ENCODE peak calls at places on chromosomes 13 and 19, in eight cellular contexts. One of them, this sample, is unnamed.
A peak's percentile ranks its signal among the peaks of the same experiment; 100 is the strongest.

GRCh38 chr19:43425567-43426392 is 11.1 kb downstream of the TEX101 start:
- DNase-seq in GM23338: peak; percentile 65
- DNase-seq in breast epithelium: peak; percentile 62
- DNase-seq in HL-60: no peak
- DNase-seq in endothelial cell of umbilical vein: no peak
- DNase-seq in upper lobe of left lung: no peak
- DNase-seq in prostate gland: peak; percentile 56
- DNase-seq in K562: peak; percentile 15
- DNase-seq in this sample: peak; percentile 92

GRCh38 chr13:100870898-100871297 is 196.3 kb upstream of the TMTC4 start:
- DNase-seq in upper lobe of left lung: no peak
- DNase-seq in HL-60: no peak
- DNase-seq in endothelial cell of umbilical vein: no peak
- DNase-seq in breast epithelium: no peak
- DNase-seq in GM23338: no peak
- DNase-seq in prostate gland: no peak
- DNase-seq in K562: no peak
- DNase-seq in this sample: no peak

GRCh38 chr19:18428837-18429674 is 8.9 kb downstream of the ISYNA1 start:
- DNase-seq in prostate gland: no peak
- DNase-seq in HL-60: no peak
- DNase-seq in endothelial cell of umbilical vein: peak; percentile 80
- DNase-seq in K562: peak; percentile 94
- DNase-seq in upper lobe of left lung: peak; percentile 72
- DNase-seq in breast epithelium: no peak
- DNase-seq in GM23338: peak; percentile 96
- DNase-seq in this sample: peak; percentile 77

GRCh38 chr13:31951215-31951678 is 80.3 kb upstream of the FRY start:
- DNase-seq in K562: no peak
- DNase-seq in endothelial cell of umbilical vein: no peak
- DNase-seq in breast epithelium: no peak
- DNase-seq in GM23338: no peak
- DNase-seq in HL-60: peak; percentile 89
- DNase-seq in prostate gland: no peak
- DNase-seq in upper lobe of left lung: peak; percentile 95
- DNase-seq in this sample: peak; percentile 48

GRCh38 chr13:88014527-88014926 is 343.4 kb downstream of the SLITRK5 start:
- DNase-seq in K562: no peak
- DNase-seq in breast epithelium: no peak
- DNase-seq in upper lobe of left lung: no peak
- DNase-seq in HL-60: peak; percentile 25
- DNase-seq in GM23338: no peak
- DNase-seq in endothelial cell of umbilical vein: no peak
- DNase-seq in prostate gland: no peak
- DNase-seq in this sample: no peak

GRCh38 chr19:52022193-52022592 is 6.0 kb downstream of the ZNF614 start:
- DNase-seq in upper lobe of left lung: no peak
- DNase-seq in prostate gland: no peak
- DNase-seq in endothelial cell of umbilical vein: no peak
- DNase-seq in breast epithelium: no peak
- DNase-seq in HL-60: no peak
- DNase-seq in K562: no peak
- DNase-seq in GM23338: no peak
- DNase-seq in this sample: no peak

GRCh38 chr13:36006347-36006746 is 124.8 kb downstream of the DCLK1 start:
- DNase-seq in GM23338: no peak
- DNase-seq in breast epithelium: no peak
- DNase-seq in endothelial cell of umbilical vein: no peak
- DNase-seq in upper lobe of left lung: peak; percentile 56
- DNase-seq in prostate gland: peak; percentile 10
- DNase-seq in HL-60: no peak
- DNase-seq in K562: no peak
- DNase-seq in this sample: no peak

GRCh38 chr13:34748078-34748477 is 194.0 kb upstream of the NBEA start:
- DNase-seq in endothelial cell of umbilical vein: peak; percentile 78
- DNase-seq in prostate gland: peak; percentile 26
- DNase-seq in breast epithelium: no peak
- DNase-seq in upper lobe of left lung: peak; percentile 50
- DNase-seq in GM23338: no peak
- DNase-seq in K562: no peak
- DNase-seq in HL-60: no peak
- DNase-seq in this sample: peak; percentile 13

GRCh38 chr19:4007836-4008539 is 452 bp downstream of the PIAS4 start:
- DNase-seq in breast epithelium: no peak
- DNase-seq in K562: peak; percentile 62
- DNase-seq in upper lobe of left lung: peak; percentile 49
- DNase-seq in prostate gland: no peak
- DNase-seq in endothelial cell of umbilical vein: peak; percentile 36
- DNase-seq in HL-60: no peak
- DNase-seq in GM23338: peak; percentile 56
- DNase-seq in this sample: peak; percentile 48

GRCh38 chr13:27171244-27171829 is at the start of gene USP12:
- DNase-seq in upper lobe of left lung: no peak
- DNase-seq in K562: peak; percentile 47
- DNase-seq in prostate gland: peak; percentile 5
- DNase-seq in breast epithelium: peak; percentile 53
- DNase-seq in endothelial cell of umbilical vein: peak; percentile 39
- DNase-seq in HL-60: no peak
- DNase-seq in GM23338: peak; percentile 73
- DNase-seq in this sample: peak; percentile 32

GRCh38 chr19:49387936-49388372 is at the start of gene KASH5:
- DNase-seq in upper lobe of left lung: peak; percentile 83
- DNase-seq in endothelial cell of umbilical vein: peak; percentile 67
- DNase-seq in GM23338: peak; percentile 62
- DNase-seq in prostate gland: peak; percentile 44
- DNase-seq in K562: peak; percentile 90
- DNase-seq in HL-60: no peak
- DNase-seq in breast epithelium: peak; percentile 82
- DNase-seq in this sample: peak; percentile 78

GRCh38 chr19:56765107-56765506 is 75.4 kb downstream of the PEG3 start:
- DNase-seq in prostate gland: peak; percentile 29
- DNase-seq in breast epithelium: peak; percentile 55
- DNase-seq in endothelial cell of umbilical vein: no peak
- DNase-seq in GM23338: no peak
- DNase-seq in upper lobe of left lung: peak; percentile 26
- DNase-seq in K562: no peak
- DNase-seq in HL-60: no peak
- DNase-seq in this sample: peak; percentile 26

GRCh38 chr13:97574926-97575325 is 141.0 kb downstream of the RAP2A start:
- DNase-seq in endothelial cell of umbilical vein: peak; percentile 20
- DNase-seq in upper lobe of left lung: no peak
- DNase-seq in K562: peak; percentile 29
- DNase-seq in GM23338: peak; percentile 78
- DNase-seq in breast epithelium: no peak
- DNase-seq in HL-60: no peak
- DNase-seq in prostate gland: no peak
- DNase-seq in this sample: peak; percentile 26

GRCh38 chr19:54158812-54159351 is 639 bp downstream of the LENG1 start:
- DNase-seq in breast epithelium: no peak
- DNase-seq in endothelial cell of umbilical vein: no peak
- DNase-seq in HL-60: no peak
- DNase-seq in GM23338: no peak
- DNase-seq in K562: peak; percentile 49
- DNase-seq in upper lobe of left lung: no peak
- DNase-seq in prostate gland: no peak
- DNase-seq in this sample: no peak

GRCh38 chr19:12938536-12939291 is at the start of gene CALR:
- DNase-seq in endothelial cell of umbilical vein: peak; percentile 45
- DNase-seq in K562: peak; percentile 64
- DNase-seq in breast epithelium: no peak
- DNase-seq in prostate gland: no peak
- DNase-seq in HL-60: no peak
- DNase-seq in GM23338: no peak
- DNase-seq in upper lobe of left lung: no peak
- DNase-seq in this sample: peak; percentile 45

GRCh38 chr13:99981115-99982020 is at the start of gene ZIC2:
- DNase-seq in upper lobe of left lung: no peak
- DNase-seq in endothelial cell of umbilical vein: no peak
- DNase-seq in prostate gland: no peak
- DNase-seq in K562: peak; percentile 81
- DNase-seq in breast epithelium: no peak
- DNase-seq in GM23338: peak; percentile 86
- DNase-seq in HL-60: no peak
- DNase-seq in this sample: no peak

GRCh38 chr13:66425741-66426140 is 804.4 kb downstream of the PCDH9 start:
- DNase-seq in breast epithelium: no peak
- DNase-seq in GM23338: no peak
- DNase-seq in HL-60: no peak
- DNase-seq in prostate gland: no peak
- DNase-seq in endothelial cell of umbilical vein: no peak
- DNase-seq in upper lobe of left lung: no peak
- DNase-seq in K562: no peak
- DNase-seq in this sample: no peak

GRCh38 chr19:53328967-53329366 is 4.6 kb upstream of the ZNF845 start:
- DNase-seq in upper lobe of left lung: no peak
- DNase-seq in GM23338: peak; percentile 75
- DNase-seq in prostate gland: no peak
- DNase-seq in breast epithelium: no peak
- DNase-seq in HL-60: no peak
- DNase-seq in K562: no peak
- DNase-seq in endothelial cell of umbilical vein: no peak
- DNase-seq in this sample: peak; percentile 17

GRCh38 chr13:99211421-99212035 is 10.9 kb downstream of the UBAC2 start:
- DNase-seq in GM23338: no peak
- DNase-seq in upper lobe of left lung: no peak
- DNase-seq in breast epithelium: no peak
- DNase-seq in HL-60: no peak
- DNase-seq in prostate gland: no peak
- DNase-seq in endothelial cell of umbilical vein: no peak
- DNase-seq in K562: no peak
- DNase-seq in this sample: no peak

GRCh38 chr19:53600217-53600616 is 31.6 kb upstream of the DPRX start:
- DNase-seq in upper lobe of left lung: no peak
- DNase-seq in HL-60: no peak
- DNase-seq in endothelial cell of umbilical vein: peak; percentile 34
- DNase-seq in K562: no peak
- DNase-seq in breast epithelium: no peak
- DNase-seq in GM23338: no peak
- DNase-seq in prostate gland: no peak
- DNase-seq in this sample: no peak

GRCh38 chr13:101858869-101859268 is 406.4 kb downstream of the ITGBL1 start:
- DNase-seq in HL-60: no peak
- DNase-seq in GM23338: no peak
- DNase-seq in K562: no peak
- DNase-seq in prostate gland: no peak
- DNase-seq in breast epithelium: no peak
- DNase-seq in upper lobe of left lung: no peak
- DNase-seq in endothelial cell of umbilical vein: no peak
- DNase-seq in this sample: no peak

GRCh38 chr19:30670011-30670329 is 297.8 kb downstream of the ZNF536 start:
- DNase-seq in upper lobe of left lung: no peak
- DNase-seq in GM23338: peak; percentile 31
- DNase-seq in prostate gland: no peak
- DNase-seq in HL-60: no peak
- DNase-seq in K562: no peak
- DNase-seq in breast epithelium: no peak
- DNase-seq in endothelial cell of umbilical vein: no peak
- DNase-seq in this sample: no peak

GRCh38 chr19:42216653-42217521 is 590 bp downstream of the DEDD2 start:
- DNase-seq in K562: peak; percentile 61
- DNase-seq in prostate gland: no peak
- DNase-seq in breast epithelium: peak; percentile 60
- DNase-seq in upper lobe of left lung: peak; percentile 48
- DNase-seq in endothelial cell of umbilical vein: peak; percentile 47
- DNase-seq in GM23338: peak; percentile 80
- DNase-seq in HL-60: no peak
- DNase-seq in this sample: peak; percentile 51

DNA sequence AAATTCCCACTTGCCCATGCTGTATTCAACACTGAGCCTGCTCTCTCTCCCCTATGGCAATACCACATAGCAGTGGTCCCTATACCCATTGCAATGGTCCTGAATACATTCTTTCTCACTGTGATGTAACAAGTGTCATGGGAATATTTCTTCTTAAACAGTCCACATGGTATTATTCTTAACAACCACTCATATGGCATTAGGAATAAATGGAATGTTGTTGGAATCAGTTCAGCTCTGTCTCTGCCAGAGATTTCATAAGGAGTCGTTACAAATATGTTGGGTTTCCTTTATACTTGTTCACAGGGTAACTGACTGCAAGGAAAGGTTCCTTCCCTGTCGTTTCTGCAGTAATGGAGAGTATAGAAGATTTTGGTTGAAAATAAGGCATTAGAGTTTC is 128.3 kb upstream of the SPATA13 start:
- DNase-seq in endothelial cell of umbilical vein: no peak
- DNase-seq in GM23338: no peak
- DNase-seq in K562: no peak
- DNase-seq in prostate gland: no peak
- DNase-seq in HL-60: no peak
- DNase-seq in upper lobe of left lung: no peak
- DNase-seq in breast epithelium: no peak
- DNase-seq in this sample: no peak
- TF ChIP-seq POLR2AphosphoS5 in endothelial cell of umbilical vein: no peak
- TF ChIP-seq POLR2AphosphoS5 in GM23338: no peak
- TF ChIP-seq POLR2AphosphoS5 in K562: no peak
- TF ChIP-seq POLR2AphosphoS5 in prostate gland: no peak
- TF ChIP-seq POLR2AphosphoS5 in HL-60: no peak
- TF ChIP-seq POLR2AphosphoS5 in upper lobe of left lung: no peak
- TF ChIP-seq POLR2AphosphoS5 in breast epithelium: no peak
- TF ChIP-seq POLR2AphosphoS5 in this sample: no peak

GRCh38 chr13:84980571-84980970 is 818.6 kb downstream of the SLITRK6 start:
- DNase-seq in endothelial cell of umbilical vein: no peak
- DNase-seq in breast epithelium: no peak
- DNase-seq in HL-60: no peak
- DNase-seq in K562: no peak
- DNase-seq in upper lobe of left lung: no peak
- DNase-seq in prostate gland: no peak
- DNase-seq in GM23338: no peak
- DNase-seq in this sample: no peak

GRCh38 chr13:84985860-84986259 is 813.4 kb downstream of the SLITRK6 start:
- DNase-seq in GM23338: peak; percentile 34
- DNase-seq in breast epithelium: no peak
- DNase-seq in upper lobe of left lung: no peak
- DNase-seq in endothelial cell of umbilical vein: no peak
- DNase-seq in HL-60: no peak
- DNase-seq in K562: no peak
- DNase-seq in prostate gland: no peak
- DNase-seq in this sample: no peak

GRCh38 chr13:84983321-84983720 is 815.9 kb downstream of the SLITRK6 start:
- DNase-seq in K562: no peak
- DNase-seq in breast epithelium: no peak
- DNase-seq in prostate gland: no peak
- DNase-seq in GM23338: peak; percentile 37
- DNase-seq in endothelial cell of umbilical vein: no peak
- DNase-seq in upper lobe of left lung: no peak
- DNase-seq in HL-60: no peak
- DNase-seq in this sample: no peak
- TF ChIP-seq CTCF in K562: no peak
- TF ChIP-seq CTCF in breast epithelium: no peak
- TF ChIP-seq CTCF in prostate gland: no peak
- TF ChIP-seq CTCF in GM23338: peak; percentile 40
- TF ChIP-seq CTCF in endothelial cell of umbilical vein: no peak
- TF ChIP-seq CTCF in upper lobe of left lung: no peak
- TF ChIP-seq CTCF in HL-60: no peak
- TF ChIP-seq CTCF in this sample: no peak

GRCh38 chr13:43785166-43785680 is 1.5 kb downstream of the ENOX1 start:
- DNase-seq in GM23338: peak; percentile 19
- DNase-seq in upper lobe of left lung: no peak
- DNase-seq in prostate gland: no peak
- DNase-seq in endothelial cell of umbilical vein: peak; percentile 6
- DNase-seq in HL-60: no peak
- DNase-seq in K562: no peak
- DNase-seq in breast epithelium: no peak
- DNase-seq in this sample: no peak
- H3K27me3 ChIP-seq in GM23338: peaks cover 93% of the 10 kb centered on the region
- H3K27me3 ChIP-seq in upper lobe of left lung: no peaks in the 10 kb centered on the region
- H3K27me3 ChIP-seq in prostate gland: no peaks in the 10 kb centered on the region
- H3K27me3 ChIP-seq in endothelial cell of umbilical vein: no peaks in the 10 kb centered on the region
- H3K27me3 ChIP-seq in HL-60: peaks cover 57% of the 10 kb centered on the region
- H3K27me3 ChIP-seq in K562: no peaks in the 10 kb centered on the region
- H3K27me3 ChIP-seq in breast epithelium: no peaks in the 10 kb centered on the region
- H3K27me3 ChIP-seq in this sample: peaks cover 41% of the 10 kb centered on the region

GRCh38 chr13:30713133-30713532 is 22.2 kb upstream of the ALOX5AP start:
- DNase-seq in breast epithelium: no peak
- DNase-seq in GM23338: no peak
- DNase-seq in HL-60: peak; percentile 99
- DNase-seq in prostate gland: no peak
- DNase-seq in endothelial cell of umbilical vein: peak; percentile 29
- DNase-seq in upper lobe of left lung: peak; percentile 73
- DNase-seq in K562: peak; percentile 6
- DNase-seq in this sample: peak; percentile 20
- TF ChIP-seq POLR2AphosphoS5 in breast epithelium: no peak
- TF ChIP-seq POLR2AphosphoS5 in GM23338: no peak
- TF ChIP-seq POLR2AphosphoS5 in HL-60: peak; percentile 92
- TF ChIP-seq POLR2AphosphoS5 in prostate gland: no peak
- TF ChIP-seq POLR2AphosphoS5 in endothelial cell of umbilical vein: peak; percentile 80
- TF ChIP-seq POLR2AphosphoS5 in upper lobe of left lung: peak; percentile 98
- TF ChIP-seq POLR2AphosphoS5 in K562: no peak
- TF ChIP-seq POLR2AphosphoS5 in this sample: no peak